ENCODE peak calls at places on chromosomes 11 and 22, in eight cellular contexts. H, T, F, L, V, Y, Z and J are unnamed samples.

GRCh38 chr11:61022311-61023085 is 51.0 kb downstream of the CD6 start:
- DNase-seq in H (no peak), T (peak; percentile 35), F (no peak), L (no peak), V (no peak), Y (no peak), Z (no peak), J (no peak)

GRCh38 chr22:39233736-39234120 is 11.1 kb downstream of the PDGFB start:
- DNase-seq in H (no peak), T (no peak), F (no peak), L (no peak), V (no peak), Y (no peak), Z (no peak), J (peak; percentile 86)

GRCh38 chr22:50731811-50732624 is 6.0 kb upstream of the ACR start:
- DNase-seq in H (peak; percentile 45), T (no peak), F (peak; percentile 31), L (peak; percentile 79), V (peak; percentile 70), Y (peak; percentile 15), Z (peak; percentile 49), J (peak; percentile 27)

GRCh38 chr22:26893034-26893710 is 235.8 kb downstream of the MIAT start:
- DNase-seq in H (no peak), T (no peak), F (no peak), L (no peak), V (no peak), Y (no peak), Z (no peak), J (no peak)

GRCh38 chr11:126072821-126073594 is 10.3 kb upstream of the CDON start:
- DNase-seq in H (no peak), T (no peak), F (no peak), L (no peak), V (no peak), Y (no peak), Z (no peak), J (no peak)

GRCh38 chr22:36953239-36954080 is 40.0 kb downstream of the CSF2RB start:
- DNase-seq in H (no peak), T (no peak), F (no peak), L (no peak), V (no peak), Y (no peak), Z (no peak), J (no peak)

GRCh38 chr11:15189189-15189588 is 74.5 kb downstream of the INSC start:
- DNase-seq in H (no peak), T (no peak), F (no peak), L (no peak), V (no peak), Y (no peak), Z (no peak), J (no peak)

GRCh38 chr11:78228467-78228866 is 39.7 kb downstream of the USP35 start:
- DNase-seq in H (peak; percentile 60), T (no peak), F (peak; percentile 55), L (no peak), V (peak; percentile 73), Y (peak; percentile 32), Z (no peak), J (peak; percentile 32)

GRCh38 chr11:111334495-111335123 is 36.3 kb downstream of the POU2AF3 start:
- DNase-seq in H (peak; percentile 48), T (no peak), F (no peak), L (no peak), V (no peak), Y (no peak), Z (no peak), J (no peak)

GRCh38 chr11:64803846-64804345 is 882 bp upstream of the MAP4K2 start:
- DNase-seq in H (no peak), T (no peak), F (no peak), L (no peak), V (no peak), Y (no peak), Z (no peak), J (no peak)

GRCh38 chr11:61529537-61530225 is 21.1 kb downstream of the LRRC10B start:
- DNase-seq in H (no peak), T (no peak), F (no peak), L (no peak), V (no peak), Y (no peak), Z (peak; percentile 54), J (peak; percentile 76)

GRCh38 chr11:16261836-16262644 is 94.3 kb downstream of the SOX6 start:
- DNase-seq in H (no peak), T (no peak), F (no peak), L (no peak), V (no peak), Y (no peak), Z (no peak), J (no peak)

GRCh38 chr11:87405843-87406242 is 368.1 kb downstream of the TMEM135 start:
- DNase-seq in H (no peak), T (no peak), F (no peak), L (no peak), V (no peak), Y (no peak), Z (no peak), J (no peak)

GRCh38 chr22:23536821-23537345 is 43.2 kb downstream of the IGLL1 start:
- DNase-seq in H (no peak), T (peak; percentile 36), F (no peak), L (peak; percentile 24), V (no peak), Y (no peak), Z (peak; percentile 12), J (no peak)

GRCh38 chr22:23538502-23538860 is 41.6 kb downstream of the IGLL1 start:
- DNase-seq in H (no peak), T (peak; percentile 39), F (no peak), L (peak; percentile 40), V (no peak), Y (no peak), Z (no peak), J (no peak)

GRCh38 chr22:23542933-23543332 is 37.2 kb downstream of the IGLL1 start:
- DNase-seq in H (no peak), T (peak; percentile 39), F (peak; percentile 49), L (no peak), V (no peak), Y (no peak), Z (no peak), J (no peak)

GRCh38 chr22:23537421-23537820 is 42.7 kb downstream of the IGLL1 start:
- DNase-seq in H (no peak), T (peak; percentile 48), F (no peak), L (peak; percentile 47), V (no peak), Y (no peak), Z (peak; percentile 76), J (no peak)

DNA sequence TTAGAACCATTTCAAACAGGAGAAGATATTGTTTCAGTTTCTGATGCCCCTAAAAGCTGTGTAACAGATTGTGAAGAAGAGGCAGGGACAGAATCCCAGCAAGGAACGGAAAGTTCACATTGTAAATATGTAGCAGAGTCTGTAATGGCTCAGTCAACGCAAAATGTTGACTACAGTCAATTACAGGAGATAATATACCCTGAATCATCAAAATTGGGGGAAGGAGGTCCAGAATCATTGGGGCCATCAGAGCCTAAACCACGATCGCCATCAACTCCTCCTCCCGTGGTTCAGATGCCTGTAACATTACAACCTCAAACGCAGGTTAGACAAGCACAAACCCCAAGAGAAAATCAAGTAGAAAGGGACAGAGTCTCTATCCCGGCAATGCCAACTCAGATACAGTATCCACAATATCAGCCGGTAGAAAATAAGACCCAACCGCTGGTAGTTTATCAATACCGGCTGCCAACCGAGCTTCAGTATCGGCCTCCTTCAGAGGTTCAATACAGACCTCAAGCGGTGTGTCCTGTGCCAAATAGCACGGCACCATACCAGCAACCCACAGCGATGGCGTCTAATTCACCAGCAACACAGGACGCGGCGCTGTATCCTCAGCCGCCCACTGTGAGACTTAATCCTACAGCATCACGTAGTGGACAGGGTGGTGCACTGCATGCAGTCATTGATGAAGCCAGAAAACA is 40.8 kb downstream of the IGLL1 start:
- DNase-seq in H (peak; percentile 88), T (peak; percentile 89), F (peak; percentile 69), L (peak; percentile 90), V (peak; percentile 82), Y (peak; percentile 81), Z (peak; percentile 94), J (peak; percentile 83)
- TF ChIP-seq POLR2A in H (peak; percentile 7), T (no peak), F (no peak), L (no peak), V (no peak), Y (no peak), Z (no peak), J (no peak)

DNA sequence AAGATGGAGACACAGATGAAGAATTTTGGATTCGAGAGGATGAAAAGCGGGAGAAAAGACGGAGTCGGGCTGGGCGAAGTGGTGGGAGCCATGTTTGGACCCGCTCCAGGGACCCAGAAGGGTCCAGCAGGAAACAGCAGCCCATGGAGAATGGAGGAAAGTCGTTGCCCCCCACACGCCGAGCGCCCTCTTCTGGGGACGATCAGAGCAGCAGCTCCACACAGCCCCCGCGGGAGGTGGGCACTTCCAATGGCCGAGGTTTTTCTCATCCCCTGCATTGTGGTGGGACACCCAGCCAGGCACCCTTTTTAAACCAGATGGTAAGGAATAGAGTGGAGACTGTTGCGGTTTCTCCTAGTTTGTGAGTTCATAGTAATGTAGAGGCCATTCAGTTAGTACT is 22.8 kb upstream of the SLC25A18 start:
- DNase-seq in H (no peak), T (no peak), F (no peak), L (no peak), V (peak; percentile 51), Y (no peak), Z (no peak), J (no peak)
- TF ChIP-seq CTCF in H (no peak), T (no peak), F (no peak), L (no peak), V (peak; percentile 80), Y (no peak), Z (no peak), J (no peak)

DNA sequence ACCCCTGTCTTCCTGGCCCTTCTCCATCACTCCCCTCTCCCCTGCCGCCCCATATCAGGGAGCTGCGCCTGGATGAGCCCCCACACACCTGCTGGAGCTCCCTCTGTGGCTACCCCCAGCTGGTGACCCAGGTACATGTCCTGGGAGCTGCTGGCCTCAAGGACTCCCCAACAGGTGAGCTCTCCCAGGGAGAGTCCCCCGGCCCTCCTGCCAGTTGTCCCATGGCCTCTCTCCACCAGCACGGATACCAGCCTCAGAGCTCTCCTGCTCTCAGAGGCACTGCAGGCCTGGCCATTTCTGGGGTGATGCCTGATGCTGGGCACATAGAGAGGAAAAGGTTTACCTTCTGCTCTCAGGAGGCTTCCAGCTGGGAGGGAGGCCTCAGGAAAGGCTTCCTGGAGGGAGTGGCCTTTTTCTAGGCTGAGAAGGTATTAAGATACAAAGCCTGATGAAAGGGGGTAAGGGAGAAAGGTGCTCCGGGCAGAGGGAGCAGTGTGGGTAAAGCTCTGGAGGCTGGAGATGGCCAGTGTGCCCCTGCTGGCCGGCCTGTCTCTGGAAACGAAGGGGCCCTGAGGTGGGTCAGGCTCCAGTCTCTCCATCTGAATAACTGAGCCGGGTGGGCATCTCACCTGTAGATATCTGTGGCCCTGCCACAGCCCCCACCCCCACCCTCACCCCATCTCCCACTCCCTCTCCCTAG is 6.0 kb upstream of the MYO7A start:
- DNase-seq in H (no peak), T (no peak), F (no peak), L (no peak), V (no peak), Y (no peak), Z (no peak), J (no peak)
- H3K4me3 ChIP-seq in H (no peak overlapping the region), T (no peak overlapping the region), F (no peak overlapping the region), L (no peak overlapping the region), V (no peak overlapping the region), Y (no peak overlapping the region), Z (no peak overlapping the region), J (no peak overlapping the region)

DNA sequence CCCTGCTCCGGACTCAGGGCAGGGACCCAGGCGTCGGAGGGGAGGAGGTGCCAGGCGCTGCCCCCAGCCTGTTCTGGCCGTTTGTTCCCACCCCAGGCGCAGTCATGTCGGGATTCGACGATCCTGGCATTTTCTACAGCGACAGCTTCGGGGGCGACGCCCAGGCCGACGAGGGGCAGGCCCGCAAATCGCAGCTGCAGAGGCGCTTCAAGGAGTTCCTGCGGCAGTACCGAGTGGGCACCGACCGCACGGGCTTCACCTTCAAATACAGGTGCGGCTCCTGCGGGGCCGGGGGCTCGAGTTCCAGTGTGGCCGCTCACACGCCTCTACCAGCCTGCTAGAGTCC is 368 bp downstream of the MCM5 start:
- DNase-seq in H (no peak), T (no peak), F (no peak), L (peak; percentile 86), V (peak; percentile 14), Y (no peak), Z (no peak), J (no peak)
- TF ChIP-seq POLR2A in H (no peak), T (no peak), F (no peak), L (no peak), V (no peak), Y (no peak), Z (no peak), J (no peak)